ENCODE peak calls at places on chromosomes 12 and 14, in seven cellular contexts. One of them, this sample, is unnamed.
A peak's percentile ranks its signal among the peaks of the same experiment; 100 is the strongest.

GRCh38 chr14:103072595-103073366 is 11.2 kb upstream of the LBHD2 start:
- DNase-seq in cardiac muscle cell: no peak
- DNase-seq in keratinocyte: no peak
- DNase-seq in colonic mucosa: no peak
- DNase-seq in AG09309: no peak
- DNase-seq in fibroblast of the aortic adventitia: no peak
- DNase-seq in lower lobe of right lung: no peak
- DNase-seq in this sample: no peak

GRCh38 chr14:102953100-102953499 is 30.6 kb downstream of the AMN start:
- DNase-seq in cardiac muscle cell: no peak
- DNase-seq in keratinocyte: no peak
- DNase-seq in colonic mucosa: no peak
- DNase-seq in AG09309: no peak
- DNase-seq in fibroblast of the aortic adventitia: no peak
- DNase-seq in lower lobe of right lung: peak; percentile 34
- DNase-seq in this sample: no peak

GRCh38 chr12:58633479-58633878 is 286.8 kb downstream of the LRIG3 start:
- DNase-seq in cardiac muscle cell: peak; percentile 53
- DNase-seq in keratinocyte: no peak
- DNase-seq in colonic mucosa: no peak
- DNase-seq in AG09309: peak; percentile 25
- DNase-seq in fibroblast of the aortic adventitia: peak; percentile 41
- DNase-seq in lower lobe of right lung: no peak
- DNase-seq in this sample: peak; percentile 26

GRCh38 chr14:96634481-96634880 is 132.3 kb downstream of the PAPOLA start:
- DNase-seq in cardiac muscle cell: no peak
- DNase-seq in keratinocyte: no peak
- DNase-seq in colonic mucosa: no peak
- DNase-seq in AG09309: no peak
- DNase-seq in fibroblast of the aortic adventitia: no peak
- DNase-seq in lower lobe of right lung: no peak
- DNase-seq in this sample: no peak

GRCh38 chr14:87894920-87895319 is 98.1 kb downstream of the GALC start:
- DNase-seq in cardiac muscle cell: no peak
- DNase-seq in keratinocyte: no peak
- DNase-seq in colonic mucosa: no peak
- DNase-seq in AG09309: no peak
- DNase-seq in fibroblast of the aortic adventitia: no peak
- DNase-seq in lower lobe of right lung: no peak
- DNase-seq in this sample: no peak

GRCh38 chr12:15751741-15752140 is 37.4 kb downstream of the EPS8 start:
- DNase-seq in cardiac muscle cell: peak; percentile 53
- DNase-seq in keratinocyte: no peak
- DNase-seq in colonic mucosa: no peak
- DNase-seq in AG09309: no peak
- DNase-seq in fibroblast of the aortic adventitia: peak; percentile 75
- DNase-seq in lower lobe of right lung: no peak
- DNase-seq in this sample: no peak

GRCh38 chr14:33652566-33653320 is 298.1 kb downstream of the EGLN3 start:
- DNase-seq in cardiac muscle cell: no peak
- DNase-seq in keratinocyte: no peak
- DNase-seq in colonic mucosa: no peak
- DNase-seq in AG09309: no peak
- DNase-seq in fibroblast of the aortic adventitia: no peak
- DNase-seq in lower lobe of right lung: no peak
- DNase-seq in this sample: no peak

GRCh38 chr12:4036872-4037271 is 163.7 kb upstream of the PARP11 start:
- DNase-seq in cardiac muscle cell: no peak
- DNase-seq in keratinocyte: no peak
- DNase-seq in colonic mucosa: no peak
- DNase-seq in AG09309: no peak
- DNase-seq in fibroblast of the aortic adventitia: no peak
- DNase-seq in lower lobe of right lung: no peak
- DNase-seq in this sample: no peak

GRCh38 chr14:103118663-103119404 is 4.4 kb upstream of the TNFAIP2 start:
- DNase-seq in cardiac muscle cell: no peak
- DNase-seq in keratinocyte: no peak
- DNase-seq in colonic mucosa: peak; percentile 47
- DNase-seq in AG09309: no peak
- DNase-seq in fibroblast of the aortic adventitia: no peak
- DNase-seq in lower lobe of right lung: peak; percentile 95
- DNase-seq in this sample: no peak

GRCh38 chr12:112198120-112198733 is 72.9 kb downstream of the TRAFD1 start:
- DNase-seq in cardiac muscle cell: peak; percentile 73
- DNase-seq in keratinocyte: no peak
- DNase-seq in colonic mucosa: peak; percentile 48
- DNase-seq in AG09309: no peak
- DNase-seq in fibroblast of the aortic adventitia: peak; percentile 56
- DNase-seq in lower lobe of right lung: peak; percentile 52
- DNase-seq in this sample: peak; percentile 62

GRCh38 chr14:101878222-101879211 is 85.9 kb upstream of the DYNC1H1 start:
- DNase-seq in cardiac muscle cell: no peak
- DNase-seq in keratinocyte: no peak
- DNase-seq in colonic mucosa: no peak
- DNase-seq in AG09309: no peak
- DNase-seq in fibroblast of the aortic adventitia: no peak
- DNase-seq in lower lobe of right lung: no peak
- DNase-seq in this sample: peak; percentile 56

GRCh38 chr14:92577321-92577742 is 63.8 kb downstream of the RIN3 start:
- DNase-seq in cardiac muscle cell: no peak
- DNase-seq in keratinocyte: no peak
- DNase-seq in colonic mucosa: no peak
- DNase-seq in AG09309: no peak
- DNase-seq in fibroblast of the aortic adventitia: no peak
- DNase-seq in lower lobe of right lung: no peak
- DNase-seq in this sample: no peak

GRCh38 chr12:53674977-53675700 is 744 bp downstream of the ATP5MC2 start:
- DNase-seq in cardiac muscle cell: no peak
- DNase-seq in keratinocyte: no peak
- DNase-seq in colonic mucosa: no peak
- DNase-seq in AG09309: no peak
- DNase-seq in fibroblast of the aortic adventitia: peak; percentile 22
- DNase-seq in lower lobe of right lung: no peak
- DNase-seq in this sample: no peak

GRCh38 chr14:59632381-59632780 is 55.8 kb upstream of the CCDC175 start:
- DNase-seq in cardiac muscle cell: peak; percentile 40
- DNase-seq in keratinocyte: no peak
- DNase-seq in colonic mucosa: peak; percentile 43
- DNase-seq in AG09309: no peak
- DNase-seq in fibroblast of the aortic adventitia: peak; percentile 42
- DNase-seq in lower lobe of right lung: no peak
- DNase-seq in this sample: peak; percentile 28

GRCh38 chr12:68508536-68509050 is 102.1 kb upstream of the RAP1B start:
- DNase-seq in cardiac muscle cell: no peak
- DNase-seq in keratinocyte: no peak
- DNase-seq in colonic mucosa: no peak
- DNase-seq in AG09309: no peak
- DNase-seq in fibroblast of the aortic adventitia: no peak
- DNase-seq in lower lobe of right lung: no peak
- DNase-seq in this sample: no peak

GRCh38 chr14:95184413-95184790 is 27.1 kb upstream of the DICER1 start:
- DNase-seq in cardiac muscle cell: peak; percentile 63
- DNase-seq in keratinocyte: no peak
- DNase-seq in colonic mucosa: no peak
- DNase-seq in AG09309: no peak
- DNase-seq in fibroblast of the aortic adventitia: peak; percentile 5
- DNase-seq in lower lobe of right lung: no peak
- DNase-seq in this sample: no peak

GRCh38 chr12:71138011-71138410 is 19.8 kb downstream of the TSPAN8 start:
- DNase-seq in cardiac muscle cell: no peak
- DNase-seq in keratinocyte: no peak
- DNase-seq in colonic mucosa: no peak
- DNase-seq in AG09309: no peak
- DNase-seq in fibroblast of the aortic adventitia: no peak
- DNase-seq in lower lobe of right lung: no peak
- DNase-seq in this sample: no peak

GRCh38 chr12:29783773-29784666 is at the start of gene TMTC1:
- DNase-seq in cardiac muscle cell: peak; percentile 77
- DNase-seq in keratinocyte: no peak
- DNase-seq in colonic mucosa: peak; percentile 48
- DNase-seq in AG09309: no peak
- DNase-seq in fibroblast of the aortic adventitia: peak; percentile 46
- DNase-seq in lower lobe of right lung: peak; percentile 64
- DNase-seq in this sample: peak; percentile 55

GRCh38 chr12:92469837-92470236 is 233.0 kb upstream of the PLEKHG7 start:
- DNase-seq in cardiac muscle cell: peak; percentile 31
- DNase-seq in keratinocyte: no peak
- DNase-seq in colonic mucosa: no peak
- DNase-seq in AG09309: no peak
- DNase-seq in fibroblast of the aortic adventitia: peak; percentile 50
- DNase-seq in lower lobe of right lung: no peak
- DNase-seq in this sample: peak; percentile 38

GRCh38 chr14:57486767-57487379 is 6.8 kb downstream of the CCDC198 start:
- DNase-seq in cardiac muscle cell: peak; percentile 54
- DNase-seq in keratinocyte: no peak
- DNase-seq in colonic mucosa: no peak
- DNase-seq in AG09309: no peak
- DNase-seq in fibroblast of the aortic adventitia: peak; percentile 57
- DNase-seq in lower lobe of right lung: no peak
- DNase-seq in this sample: peak; percentile 56

DNA sequence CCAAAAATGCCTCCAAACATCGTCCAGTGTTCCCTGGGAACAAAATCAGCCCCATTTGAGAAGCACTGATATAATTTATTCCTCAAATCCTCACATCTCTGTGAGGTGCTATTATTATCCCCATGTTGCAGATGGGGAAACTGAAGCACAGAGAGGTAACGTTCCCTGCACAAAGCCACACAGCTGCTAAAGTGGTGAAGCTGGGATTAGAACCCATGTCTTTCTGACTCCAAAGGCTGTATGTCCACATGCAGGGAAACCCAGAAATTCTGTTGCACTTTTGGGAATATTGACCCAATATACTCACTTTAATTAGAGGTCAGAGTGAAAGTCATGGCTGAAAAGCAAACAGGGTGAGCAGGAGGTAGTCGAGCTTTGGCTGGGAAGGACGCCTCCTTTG is 19.1 kb upstream of the WSCD2 start:
- DNase-seq in cardiac muscle cell: no peak
- DNase-seq in keratinocyte: no peak
- DNase-seq in colonic mucosa: no peak
- DNase-seq in AG09309: no peak
- DNase-seq in fibroblast of the aortic adventitia: no peak
- DNase-seq in lower lobe of right lung: no peak
- DNase-seq in this sample: no peak
- H3K4me3 ChIP-seq in cardiac muscle cell: no peak overlapping the region
- H3K4me3 ChIP-seq in keratinocyte: no peak overlapping the region
- H3K4me3 ChIP-seq in colonic mucosa: no peak overlapping the region
- H3K4me3 ChIP-seq in AG09309: no peak overlapping the region
- H3K4me3 ChIP-seq in fibroblast of the aortic adventitia: no peak overlapping the region
- H3K4me3 ChIP-seq in lower lobe of right lung: no peak overlapping the region
- H3K4me3 ChIP-seq in this sample: no peak overlapping the region

DNA sequence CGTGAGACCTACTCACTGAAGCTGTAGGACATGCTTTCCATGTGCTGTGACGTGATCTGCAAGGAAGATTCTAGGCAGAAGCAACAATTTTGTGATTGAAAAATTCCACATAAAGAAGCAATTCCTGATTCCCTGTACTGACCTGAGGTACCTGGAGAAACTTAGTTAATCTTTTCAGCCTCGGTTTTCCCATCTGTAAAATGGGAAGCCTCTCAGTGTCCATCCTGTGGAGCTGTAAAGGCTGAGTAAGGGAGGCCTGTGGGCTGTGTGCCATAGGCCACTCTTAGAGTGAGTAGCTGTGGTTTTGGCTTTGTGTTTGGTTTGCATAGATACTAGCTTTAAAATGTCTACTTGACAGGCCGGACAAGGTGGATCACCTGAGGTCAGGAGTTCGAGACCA is 50.7 kb downstream of the SFSWAP start:
- DNase-seq in cardiac muscle cell: no peak
- DNase-seq in keratinocyte: no peak
- DNase-seq in colonic mucosa: no peak
- DNase-seq in AG09309: no peak
- DNase-seq in fibroblast of the aortic adventitia: no peak
- DNase-seq in lower lobe of right lung: no peak
- DNase-seq in this sample: no peak
- TF ChIP-seq CTCF in cardiac muscle cell: no peak
- TF ChIP-seq CTCF in keratinocyte: no peak
- TF ChIP-seq CTCF in colonic mucosa: no peak
- TF ChIP-seq CTCF in AG09309: no peak
- TF ChIP-seq CTCF in fibroblast of the aortic adventitia: no peak
- TF ChIP-seq CTCF in lower lobe of right lung: no peak
- TF ChIP-seq CTCF in this sample: no peak

DNA sequence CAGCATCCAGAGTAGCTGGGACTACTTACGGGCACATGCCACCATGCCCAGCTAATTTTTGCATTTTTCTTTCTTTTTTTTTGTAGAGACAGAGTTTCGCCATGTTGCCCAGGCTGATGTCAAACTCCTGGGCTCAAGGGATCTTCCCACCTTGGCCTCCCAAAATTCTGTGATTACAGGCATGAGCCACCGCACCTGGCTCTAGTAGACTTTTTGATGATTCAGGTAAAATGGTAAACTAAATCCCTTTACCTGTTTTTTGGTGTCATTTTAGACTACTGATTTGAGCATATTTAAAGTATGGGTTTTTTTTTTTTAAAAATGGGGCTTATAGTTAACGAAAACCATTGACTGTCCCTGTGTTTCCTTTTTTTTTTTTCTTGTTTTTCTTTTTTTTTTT is 20.5 kb downstream of the RBMS2 start:
- DNase-seq in cardiac muscle cell: no peak
- DNase-seq in keratinocyte: no peak
- DNase-seq in colonic mucosa: no peak
- DNase-seq in AG09309: no peak
- DNase-seq in fibroblast of the aortic adventitia: no peak
- DNase-seq in lower lobe of right lung: no peak
- DNase-seq in this sample: no peak
- H3K4me3 ChIP-seq in cardiac muscle cell: no peak overlapping the region
- H3K4me3 ChIP-seq in keratinocyte: no peak overlapping the region
- H3K4me3 ChIP-seq in colonic mucosa: no peak overlapping the region
- H3K4me3 ChIP-seq in AG09309: no peak overlapping the region
- H3K4me3 ChIP-seq in fibroblast of the aortic adventitia: no peak overlapping the region
- H3K4me3 ChIP-seq in lower lobe of right lung: no peak overlapping the region
- H3K4me3 ChIP-seq in this sample: no peak overlapping the region

DNA sequence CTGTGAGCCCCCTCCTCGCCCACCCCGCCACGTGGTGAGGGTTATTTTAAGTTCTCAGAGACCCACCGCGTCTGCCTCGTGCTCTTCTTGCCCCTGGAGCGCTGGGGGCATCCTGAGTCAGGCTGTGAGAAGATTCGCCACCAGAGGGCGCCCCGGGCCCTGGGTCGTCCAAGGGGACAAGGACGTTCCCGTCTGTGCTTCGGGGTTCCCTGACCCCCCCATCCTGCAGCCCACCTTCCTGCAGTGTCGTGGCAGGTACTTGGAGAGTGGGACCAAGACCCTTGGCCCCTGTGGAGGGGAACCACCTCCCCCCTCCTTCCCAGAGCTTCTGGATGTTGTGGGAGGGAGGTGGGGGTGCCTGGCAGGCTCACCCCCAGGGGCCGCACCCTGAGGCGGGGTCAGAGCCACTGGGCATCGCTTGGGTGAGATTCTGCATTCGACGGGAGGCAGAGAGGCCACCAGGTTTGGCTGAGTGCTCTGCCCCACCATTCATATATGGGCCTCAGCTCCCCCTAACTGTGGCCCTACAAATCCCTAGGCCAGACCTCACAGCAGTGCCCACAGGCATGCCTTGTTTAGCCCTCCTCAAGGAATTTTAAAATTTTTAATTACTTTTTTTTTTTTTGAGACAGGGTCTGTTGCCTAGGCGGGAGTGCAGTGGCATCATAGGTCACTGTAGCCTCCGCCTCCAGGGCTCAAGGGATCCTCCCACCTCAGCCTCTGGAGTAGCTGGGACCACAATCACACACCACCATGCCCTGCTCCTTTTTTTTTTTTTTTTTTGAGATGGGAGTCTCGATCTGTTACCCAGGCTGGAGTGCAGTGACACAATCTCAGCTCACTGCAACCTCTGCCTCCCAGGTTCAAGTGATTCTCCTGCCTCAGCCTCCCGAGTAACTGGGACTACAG is 17.0 kb downstream of the RHOF start:
- DNase-seq in cardiac muscle cell: peak; percentile 73
- DNase-seq in keratinocyte: no peak
- DNase-seq in colonic mucosa: peak; percentile 90
- DNase-seq in AG09309: no peak
- DNase-seq in fibroblast of the aortic adventitia: peak; percentile 61
- DNase-seq in lower lobe of right lung: peak; percentile 92
- DNase-seq in this sample: peak; percentile 53
- TF ChIP-seq CTCF in cardiac muscle cell: peak; percentile 92
- TF ChIP-seq CTCF in keratinocyte: peak; percentile 64
- TF ChIP-seq CTCF in colonic mucosa: peak; percentile 85
- TF ChIP-seq CTCF in AG09309: peak; percentile 90
- TF ChIP-seq CTCF in fibroblast of the aortic adventitia: peak; percentile 84
- TF ChIP-seq CTCF in lower lobe of right lung: peak; percentile 86
- TF ChIP-seq CTCF in this sample: peak; percentile 89

This sample was measured in astrocyte of the spinal cord.